ENCODE peak calls at places on chromosomes 4 and X, in six cellular contexts. R is cardiac muscle cell, F is tibial nerve, L is SJCRH30, U is IMR-90, K is cardiac fibroblast. M is an unnamed sample.

GRCh38 chr4:7045961-7046921 is 3.1 kb downstream of the TADA2B start:
- DNase-seq in F (no peak), L (no peak), U (no peak), K (no peak), R (no peak), M (no peak)

GRCh38 chrX:74451450-74452198 is 30.3 kb downstream of the SLC16A2 start:
- DNase-seq in R (no peak), L (no peak), F (no peak), U (no peak), K (no peak), M (no peak)

GRCh38 chr4:145954924-145955339 is 16.3 kb upstream of the ZNF827 start:
- DNase-seq in K (peak; percentile 98), U (peak; percentile 96), L (peak; percentile 11), F (no peak), R (no peak), M (peak; percentile 52)

GRCh38 chrX:9459349-9459748 is 5.5 kb upstream of the TBL1X start:
- DNase-seq in F (no peak), U (no peak), L (no peak), K (no peak), R (no peak), M (no peak)

GRCh38 chrX:123454712-123455431 is 270.8 kb downstream of the GRIA3 start:
- DNase-seq in U (no peak), K (no peak), R (peak; percentile 23), L (no peak), F (no peak), M (no peak)

GRCh38 chrX:148914783-148915182 is 414.4 kb downstream of the AFF2 start:
- DNase-seq in U (no peak), F (no peak), R (no peak), L (no peak), K (no peak), M (no peak)

GRCh38 chrX:23752740-23753435 is 9.8 kb upstream of the ACOT9 start:
- DNase-seq in U (peak; percentile 62), L (no peak), K (peak; percentile 73), R (no peak), F (no peak), M (no peak)

GRCh38 chr4:176123710-176124407 is 58.2 kb downstream of the WDR17 start:
- DNase-seq in U (no peak), F (no peak), R (peak; percentile 25), L (peak; percentile 4), K (peak; percentile 36), M (no peak)

GRCh38 chr4:6123976-6124375 is 76.4 kb downstream of the JAKMIP1 start:
- DNase-seq in U (no peak), L (no peak), F (no peak), K (no peak), R (no peak), M (no peak)

GRCh38 chr4:156419080-156419638 is 465.5 kb upstream of the CTSO start:
- DNase-seq in K (no peak), F (no peak), L (no peak), R (no peak), U (no peak), M (no peak)

GRCh38 chr4:151114338-151114737 is 14.9 kb downstream of the RPS3A start:
- DNase-seq in F (no peak), U (no peak), K (no peak), R (peak; percentile 10), L (no peak), M (no peak)

GRCh38 chrX:20037182-20037581 is 46.3 kb upstream of the BCLAF3 start:
- DNase-seq in U (no peak), L (no peak), R (no peak), K (no peak), F (no peak), M (no peak)

GRCh38 chr4:42339935-42340406 is 57.3 kb upstream of the SHISA3 start:
- DNase-seq in F (no peak), L (peak; percentile 17), K (peak; percentile 77), U (peak; percentile 53), R (peak; percentile 16), M (no peak)

GRCh38 chr4:3514806-3515421 is 17.3 kb downstream of the LRPAP1 start:
- DNase-seq in U (no peak), K (no peak), F (no peak), R (peak; percentile 32), L (no peak), M (no peak)

GRCh38 chr4:184968784-184969201 is 49.5 kb upstream of the HELT start:
- DNase-seq in K (no peak), F (no peak), R (no peak), U (no peak), L (no peak), M (no peak)

GRCh38 chr4:137678796-137679195 is 146.5 kb upstream of the PCDH18 start:
- DNase-seq in L (no peak), K (peak; percentile 64), U (peak; percentile 81), F (no peak), R (no peak), M (peak; percentile 42)

GRCh38 chr4:108168672-108169562 is at the start of gene LEF1:
- DNase-seq in L (peak; percentile 78), F (peak; percentile 17), U (peak; percentile 11), K (peak; percentile 31), R (peak; percentile 90), M (no peak)

GRCh38 chrX:45070116-45071007 is 130.3 kb downstream of the DIPK2B start:
- DNase-seq in R (peak; percentile 29), U (peak; percentile 67), L (no peak), K (peak; percentile 70), F (peak; percentile 8), M (peak; percentile 47)

GRCh38 chr4:122476745-122477144 is 20.2 kb upstream of the IL2 start:
- DNase-seq in F (no peak), R (no peak), K (no peak), U (no peak), L (no peak), M (no peak)

GRCh38 chr4:101910786-101911373 is 120.3 kb downstream of the BANK1 start:
- DNase-seq in U (no peak), F (no peak), L (no peak), R (no peak), K (no peak), M (no peak)

GRCh38 chr4:83708500-83709175 is 172.7 kb downstream of the GPAT3 start:
- DNase-seq in L (no peak), R (no peak), K (no peak), F (no peak), U (no peak), M (no peak)

GRCh38 chrX:2261838-2262678 is 238.7 kb downstream of the DHRSX start:
- DNase-seq in F (no peak), K (no peak), L (no peak), U (peak; percentile 8), R (no peak), M (peak; percentile 13)

GRCh38 chr4:58732973-58733372 is 1622.8 kb upstream of the IGFBP7 start:
- DNase-seq in U (no peak), L (no peak), F (no peak), K (no peak), R (peak; percentile 7), M (no peak)

GRCh38 chrX:75071334-75071733 is 84.7 kb downstream of the ABCB7 start:
- DNase-seq in K (no peak), L (no peak), U (no peak), F (no peak), R (no peak), M (no peak)

DNA sequence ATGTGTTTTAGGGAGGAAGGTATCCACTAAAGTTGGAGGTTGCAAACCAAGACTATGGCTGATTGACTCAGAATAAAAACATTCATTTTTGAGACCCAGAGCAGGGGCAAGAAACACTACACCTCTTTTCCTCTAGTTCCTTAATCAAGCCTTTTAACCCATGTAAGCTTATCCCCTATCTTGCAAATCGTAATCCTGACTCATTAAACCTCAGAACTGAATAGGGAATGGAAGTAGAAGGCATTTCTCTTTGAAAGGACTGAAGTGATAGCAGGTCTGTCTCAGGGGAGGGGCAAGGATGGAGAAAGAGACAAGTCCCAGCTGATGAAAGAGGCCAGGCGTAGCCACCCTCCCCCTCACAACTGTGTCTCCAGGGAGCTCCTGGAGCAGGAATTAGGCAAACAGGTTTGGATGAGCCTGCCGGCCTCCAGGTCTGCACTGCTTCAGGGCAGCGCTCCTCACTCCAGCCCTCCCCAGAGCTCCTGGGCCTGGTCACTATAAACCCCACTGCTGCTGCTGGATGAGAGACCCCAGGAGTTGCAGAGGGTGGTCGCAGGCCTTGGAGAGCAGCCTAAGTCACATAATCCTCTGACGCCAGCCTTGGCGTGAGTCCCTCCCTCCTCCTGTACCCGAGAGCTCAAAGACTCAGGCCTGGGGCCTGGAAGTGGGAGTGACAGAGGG is 21.4 kb upstream of the MSX1 start:
- DNase-seq in R (no peak), K (no peak), F (no peak), U (peak; percentile 17), L (no peak), M (no peak)
- H3K4me3 ChIP-seq in R (no peak overlapping the region), K (no peak overlapping the region), F (no peak overlapping the region), U (no peak overlapping the region), L (no peak overlapping the region), M (no peak overlapping the region)

DNA sequence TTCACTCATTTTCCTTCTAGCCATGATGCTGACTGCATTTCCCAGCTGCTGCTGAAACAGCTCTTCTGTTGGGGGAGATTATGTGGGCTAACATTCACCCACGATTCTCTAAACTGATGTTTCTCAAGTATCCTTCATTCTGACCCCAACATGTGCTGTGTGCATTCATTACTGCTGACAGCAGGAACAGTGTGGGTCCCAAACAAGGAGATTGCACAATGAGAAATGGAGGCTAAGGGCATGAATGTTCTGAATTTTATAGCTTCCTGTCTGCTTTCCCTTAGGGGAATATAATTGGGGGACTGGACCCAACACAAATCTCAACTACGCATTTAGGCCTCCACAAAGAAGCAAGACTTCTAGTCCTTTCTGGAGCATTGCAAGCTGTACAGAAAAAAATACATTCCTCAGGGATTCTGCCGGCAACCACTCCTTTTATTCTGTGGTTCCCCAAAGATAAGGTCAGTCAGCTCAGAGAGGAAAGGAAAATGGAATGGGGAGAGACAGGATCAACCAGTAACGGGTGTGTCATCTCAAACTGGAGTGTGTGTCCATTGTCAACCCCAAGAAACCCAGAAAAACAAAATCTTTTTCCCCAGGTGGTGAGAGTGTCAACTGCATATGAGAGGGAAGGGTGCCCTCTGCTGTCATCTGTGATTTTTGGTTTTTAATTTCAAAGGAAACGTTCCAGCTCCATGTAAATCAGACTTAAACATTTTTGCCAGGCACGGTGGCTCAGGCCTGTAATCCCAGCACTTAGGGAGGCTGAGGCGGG is 81.5 kb upstream of the EGFL6 start:
- DNase-seq in R (peak; percentile 30), U (peak; percentile 88), K (peak; percentile 92), F (peak; percentile 69), L (peak; percentile 73), M (peak; percentile 64)
- H3K4me3 ChIP-seq in R (no peak overlapping the region), U (no peak overlapping the region), K (no peak overlapping the region), F (no peak overlapping the region), L (peak overlapping the region; percentile 9), M (no peak overlapping the region)

GRCh38 chrX:46903458-46904242 is 8.6 kb upstream of the JADE3 start:
- DNase-seq in K (peak; percentile 70), R (peak; percentile 76), L (peak; percentile 53), U (peak; percentile 70), F (peak; percentile 63), M (peak; percentile 38)
- H3K4me3 ChIP-seq in K (peak overlapping the region; percentile 55), R (peak overlapping the region; percentile 23), L (peak overlapping the region; percentile 30), U (peak overlapping the region; percentile 88), F (peak overlapping the region; percentile 32), M (peak overlapping the region; percentile 41)

GRCh38 chrX:11108253-11108941 is 2.7 kb upstream of the HCCS start:
- DNase-seq in R (no peak), K (no peak), L (no peak), F (no peak), U (no peak), M (no peak)

GRCh38 chrX:11111038-11111851 is at the start of gene HCCS:
- DNase-seq in L (peak; percentile 93), U (peak; percentile 79), R (peak; percentile 86), F (peak; percentile 62), K (peak; percentile 86), M (peak; percentile 57)

GRCh38 chrX:11113731-11114130 is 2.6 kb downstream of the HCCS start:
- DNase-seq in L (peak; percentile 66), R (no peak), K (no peak), F (no peak), U (peak; percentile 34), M (no peak)

GRCh38 chrX:11111947-11112346 is 815 bp downstream of the HCCS start:
- DNase-seq in L (no peak), R (no peak), K (no peak), U (no peak), F (no peak), M (no peak)

GRCh38 chrX:11109968-11110367 is 1.2 kb upstream of the HCCS start:
- DNase-seq in R (no peak), L (no peak), U (no peak), F (no peak), K (no peak), M (no peak)
- H3K4me3 ChIP-seq in R (no peak overlapping the region), L (peak overlapping the region; percentile 89), U (no peak overlapping the region), F (no peak overlapping the region), K (no peak overlapping the region), M (no peak overlapping the region)